ENCODE peak calls at places on chromosome 11, in four cellular contexts. A, B, S and R are unnamed samples.

GRCh38 chr11:61138940-61139339 is 22.3 kb downstream of the VPS37C start:
- DNase-seq in A (no peak), B (no peak), S (no peak), R (peak; percentile 76)

GRCh38 chr11:99739464-99740089 is 718.8 kb downstream of the CNTN5 start:
- DNase-seq in A (peak; percentile 57), B (no peak), S (no peak), R (peak; percentile 40)

GRCh38 chr11:111778047-111778558 is 11.9 kb upstream of the PPP2R1B start:
- DNase-seq in A (peak; percentile 11), B (no peak), S (no peak), R (no peak)

GRCh38 chr11:64095949-64096348 is 60.2 kb downstream of the FLRT1 start:
- DNase-seq in A (no peak), B (no peak), S (no peak), R (no peak)

GRCh38 chr11:44505591-44506054 is 59.8 kb upstream of the CD82 start:
- DNase-seq in A (peak; percentile 54), B (no peak), S (no peak), R (peak; percentile 61)

GRCh38 chr11:78798567-78799170 is 224.0 kb upstream of the NARS2 start:
- DNase-seq in A (peak; percentile 79), B (peak; percentile 77), S (peak; percentile 86), R (peak; percentile 81)

GRCh38 chr11:121524233-121524631 is 71.5 kb upstream of the SORL1-AS1 start:
- DNase-seq in A (no peak), B (no peak), S (no peak), R (no peak)

GRCh38 chr11:26541870-26542269 is 30.2 kb downstream of the MUC15 start:
- DNase-seq in A (no peak), B (no peak), S (no peak), R (no peak)

GRCh38 chr11:32451808-32452207 is 16.5 kb upstream of the WT1 start:
- DNase-seq in A (no peak), B (no peak), S (no peak), R (no peak)

GRCh38 chr11:78040691-78041379 is 17.8 kb upstream of the KCTD14 start:
- DNase-seq in A (peak; percentile 68), B (peak; percentile 53), S (no peak), R (no peak)

GRCh38 chr11:100670140-100670539 is 16.9 kb upstream of the ARHGAP42 start:
- DNase-seq in A (peak; percentile 83), B (no peak), S (no peak), R (no peak)

GRCh38 chr11:26043665-26044064 is 288.3 kb upstream of the ANO3 start:
- DNase-seq in A (no peak), B (no peak), S (no peak), R (no peak)

GRCh38 chr11:78547931-78548705 is 26.5 kb downstream of the NARS2 start:
- DNase-seq in A (no peak), B (no peak), S (no peak), R (no peak)

DNA sequence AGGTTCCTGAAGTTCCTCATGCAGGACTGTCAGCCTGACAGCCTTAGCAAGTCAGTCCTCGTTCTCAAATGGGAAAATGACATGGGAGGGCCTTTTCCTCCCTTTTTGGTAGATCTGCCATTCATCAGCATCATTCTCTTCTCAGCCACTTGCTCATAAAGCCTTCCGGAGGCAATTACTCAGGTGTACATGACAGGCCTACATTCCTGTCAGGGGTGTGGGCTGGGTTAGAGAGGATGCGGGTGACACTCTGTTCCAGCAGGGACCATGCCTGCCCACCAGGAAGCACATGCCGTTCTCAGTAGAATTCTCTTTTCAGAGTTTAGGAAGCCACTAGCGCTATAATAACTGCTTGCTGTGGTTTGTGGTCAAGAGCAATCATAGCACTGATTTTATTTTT is 24.2 kb upstream of the ANKK1 start:
- DNase-seq in A (no peak), B (no peak), S (no peak), R (no peak)
- H3K56ac ChIP-seq in A (no peak overlapping the region), B (no peak overlapping the region), S (no peak overlapping the region), R (no peak overlapping the region)

DNA sequence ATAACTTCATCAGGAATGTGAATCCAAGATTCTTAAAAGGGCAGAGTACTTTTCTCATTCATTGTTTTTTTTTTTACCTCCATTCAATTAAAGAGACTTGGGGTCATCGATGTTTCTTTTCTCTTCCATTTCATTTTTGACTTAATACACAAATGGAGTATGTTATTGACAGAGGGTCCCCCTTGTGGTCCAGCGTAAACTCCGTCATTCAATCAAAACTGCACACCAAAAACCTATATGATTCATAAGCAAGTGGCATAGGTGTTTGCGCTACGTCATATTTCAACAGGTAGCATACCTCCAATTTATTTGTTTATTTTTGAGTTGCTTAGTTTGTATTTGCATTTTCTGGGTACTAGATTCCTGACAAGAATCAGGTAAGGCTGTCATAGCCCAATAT is 12.7 kb upstream of the FOLH1 start:
- DNase-seq in A (no peak), B (no peak), S (no peak), R (no peak)
- H4K8ac ChIP-seq in A (no peak overlapping the region), B (no peak overlapping the region), S (no peak overlapping the region), R (no peak overlapping the region)

GRCh38 chr11:115408036-115408911 is 95.9 kb downstream of the CADM1 start:
- DNase-seq in A (no peak), B (no peak), S (no peak), R (peak; percentile 44)
- H3K56ac ChIP-seq in A (no peak overlapping the region), B (no peak overlapping the region), S (no peak overlapping the region), R (no peak overlapping the region)

GRCh38 chr11:614091-614582 is 1.6 kb downstream of the IRF7 start:
- DNase-seq in A (no peak), B (no peak), S (no peak), R (no peak)
- H4K8ac ChIP-seq in A (no peak overlapping the region), B (no peak overlapping the region), S (no peak overlapping the region), R (no peak overlapping the region)

GRCh38 chr11:73152086-73152853 is 10.2 kb upstream of the FCHSD2 start:
- DNase-seq in A (no peak), B (no peak), S (no peak), R (no peak)
- H3K56ac ChIP-seq in A (no peak overlapping the region), B (no peak overlapping the region), S (no peak overlapping the region), R (no peak overlapping the region)

DNA sequence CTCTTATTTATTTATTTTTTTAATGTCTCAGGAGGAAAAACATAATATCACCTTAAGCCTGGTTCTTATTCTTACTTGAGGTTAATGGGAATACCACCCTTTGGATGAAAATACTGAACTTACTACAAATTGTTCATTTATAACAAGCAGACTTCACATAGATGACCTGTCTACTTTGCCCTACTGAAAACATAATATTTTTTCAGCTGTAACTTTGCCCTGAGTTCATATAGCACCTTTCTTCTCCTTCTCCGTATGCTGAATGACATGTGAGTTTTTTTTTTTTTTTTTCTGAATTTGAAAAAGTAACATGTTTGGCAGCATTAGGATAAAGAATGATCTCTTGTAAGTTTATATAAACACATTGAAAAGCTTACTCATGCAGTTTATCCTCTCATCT is 186.8 kb downstream of the TMEM135 start:
- DNase-seq in A (no peak), B (no peak), S (no peak), R (peak; percentile 9)
- H4K8ac ChIP-seq in A (no peak overlapping the region), B (no peak overlapping the region), S (no peak overlapping the region), R (no peak overlapping the region)

GRCh38 chr11:46655631-46656030 is 38.3 kb downstream of the ATG13 start:
- DNase-seq in A (no peak), B (no peak), S (no peak), R (no peak)

GRCh38 chr11:46659908-46660307 is 40.5 kb downstream of the ARHGAP1 start:
- DNase-seq in A (no peak), B (no peak), S (no peak), R (peak; percentile 84)

GRCh38 chr11:46661836-46662235 is 38.6 kb downstream of the ARHGAP1 start:
- DNase-seq in A (no peak), B (no peak), S (no peak), R (no peak)

GRCh38 chr11:46658259-46658658 is 40.9 kb downstream of the ATG13 start:
- DNase-seq in A (no peak), B (no peak), S (no peak), R (peak; percentile 81)

DNA sequence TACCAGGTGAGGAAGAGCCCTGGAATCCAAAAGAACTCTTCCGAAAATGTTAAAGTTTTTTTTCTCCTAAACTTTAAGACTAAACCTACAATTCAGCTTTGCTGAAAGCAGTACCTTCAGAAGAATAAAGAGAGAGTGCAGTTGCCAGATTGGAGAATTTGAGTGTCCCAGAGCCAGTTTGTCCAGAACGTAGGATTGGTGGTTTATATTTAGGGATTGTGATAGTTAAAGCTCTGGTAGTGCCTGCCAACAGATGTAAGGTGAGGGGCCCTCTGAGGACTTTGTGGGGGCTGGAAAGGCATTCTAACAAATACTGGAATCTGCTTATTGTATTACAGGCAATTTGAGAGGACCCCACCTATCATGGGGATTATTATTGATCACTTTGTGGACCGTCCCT is 39.8 kb downstream of the ATG13 start:
- DNase-seq in A (no peak), B (no peak), S (no peak), R (no peak)
- H3K56ac ChIP-seq in A (no peak overlapping the region), B (no peak overlapping the region), S (no peak overlapping the region), R (no peak overlapping the region)

GRCh38 chr11:96328395-96329010 is 14.5 kb downstream of the MAML2 start:
- DNase-seq in A (no peak), B (no peak), S (no peak), R (peak; percentile 59)
- H4K8ac ChIP-seq in A (no peak overlapping the region), B (no peak overlapping the region), S (no peak overlapping the region), R (peak overlapping the region; percentile 43)